ENCODE peak calls at places on chromosomes 3 and 15, in nine cellular contexts. V is tibial nerve, W is hepatocyte, A is dorsolateral prefrontal cortex, F is B cell, M is Peyer's patch, G is RWPE1, C is cardiac muscle cell, P is nephron progenitor cell. S is an unnamed sample.

GRCh38 chr3:164235239-164235728 is 843.0 kb downstream of the SI start:
- DNase-seq in A (no peak), W (no peak), F (no peak), P (no peak), C (no peak), V (no peak), G (no peak), M (no peak), S (no peak)

GRCh38 chr3:152650177-152650576 is 184.8 kb upstream of the P2RY1 start:
- DNase-seq in W (no peak), G (no peak), C (peak; percentile 42), P (no peak), V (peak; percentile 17), F (no peak), A (peak; percentile 76), M (no peak), S (no peak)

GRCh38 chr3:111923095-111923771 is 55.6 kb upstream of the ABHD10 start:
- DNase-seq in V (no peak), F (no peak), A (no peak), M (no peak), W (no peak), G (peak; percentile 70), C (no peak), P (no peak), S (no peak)

GRCh38 chr15:85752591-85752990 is 42.1 kb downstream of the KLHL25 start:
- DNase-seq in P (no peak), F (no peak), W (no peak), G (peak; percentile 81), M (peak; percentile 37), V (peak; percentile 10), A (no peak), C (no peak), S (no peak)

GRCh38 chr3:117562000-117562399 is 852.4 kb downstream of the TUSC7 start:
- DNase-seq in M (no peak), C (no peak), A (no peak), G (no peak), V (no peak), P (no peak), W (no peak), F (no peak), S (no peak)

GRCh38 chr15:41879321-41879845 is 14.5 kb downstream of the SPTBN5 start:
- DNase-seq in C (no peak), W (no peak), V (no peak), F (no peak), G (no peak), A (no peak), P (no peak), M (no peak), S (no peak)

GRCh38 chr3:120052225-120052624 is 42.0 kb downstream of the GSK3B start:
- DNase-seq in G (no peak), C (no peak), P (no peak), A (no peak), M (no peak), F (no peak), W (no peak), V (no peak), S (no peak)

GRCh38 chr3:69791111-69791510 is 51.8 kb downstream of the MITF start:
- DNase-seq in V (peak; percentile 65), W (peak; percentile 40), C (peak; percentile 93), F (no peak), M (peak; percentile 76), P (no peak), A (no peak), G (no peak), S (no peak)

GRCh38 chr3:165614332-165614731 is 222.9 kb downstream of the BCHE start:
- DNase-seq in V (no peak), G (no peak), M (no peak), W (no peak), F (no peak), A (no peak), P (no peak), C (no peak), S (no peak)

GRCh38 chr3:184465883-184466412 is 86.1 kb downstream of the CHRD start:
- DNase-seq in V (no peak), M (no peak), W (no peak), A (no peak), P (no peak), G (no peak), F (no peak), C (no peak), S (no peak)

GRCh38 chr15:54687628-54688027 is 509.1 kb downstream of the RSL24D1 start:
- DNase-seq in C (no peak), V (no peak), G (no peak), W (no peak), M (no peak), P (no peak), A (no peak), F (no peak), S (no peak)

GRCh38 chr3:102229062-102229655 is 205.7 kb upstream of the ZPLD1 start:
- DNase-seq in V (peak; percentile 67), F (peak; percentile 87), M (peak; percentile 91), W (peak; percentile 83), A (peak; percentile 66), P (peak; percentile 79), G (peak; percentile 60), C (peak; percentile 85), S (peak; percentile 84)

GRCh38 chr15:75637245-75638009 is 2.6 kb downstream of the IMP3 start:
- DNase-seq in M (no peak), P (no peak), C (no peak), A (no peak), F (no peak), V (no peak), G (no peak), W (no peak), S (no peak)

GRCh38 chr15:75639709-75640482 is at the start of gene IMP3:
- DNase-seq in M (peak; percentile 98), W (peak; percentile 98), P (peak; percentile 89), F (peak; percentile 95), C (peak; percentile 98), A (peak; percentile 96), G (peak; percentile 99), V (peak; percentile 92), S (peak; percentile 98)

GRCh38 chr15:75631935-75632334 is 6.4 kb upstream of the SNUPN start:
- DNase-seq in G (no peak), V (no peak), C (no peak), A (no peak), F (no peak), P (no peak), M (no peak), W (no peak), S (no peak)

GRCh38 chr15:75639191-75639708 is 774 bp downstream of the IMP3 start:
- DNase-seq in C (peak; percentile 35), W (no peak), M (no peak), V (no peak), P (no peak), F (no peak), G (no peak), A (no peak), S (no peak)

GRCh38 chr15:75636026-75636425 is 4.0 kb downstream of the IMP3 start:
- DNase-seq in A (no peak), V (no peak), C (no peak), W (no peak), G (no peak), M (no peak), F (no peak), P (no peak), S (no peak)
- TF ChIP-seq CTCF in A (no peak), V (no peak), C (no peak), W (no peak), G (no peak), M (no peak), F (no peak), P (no peak), S (no peak)

DNA sequence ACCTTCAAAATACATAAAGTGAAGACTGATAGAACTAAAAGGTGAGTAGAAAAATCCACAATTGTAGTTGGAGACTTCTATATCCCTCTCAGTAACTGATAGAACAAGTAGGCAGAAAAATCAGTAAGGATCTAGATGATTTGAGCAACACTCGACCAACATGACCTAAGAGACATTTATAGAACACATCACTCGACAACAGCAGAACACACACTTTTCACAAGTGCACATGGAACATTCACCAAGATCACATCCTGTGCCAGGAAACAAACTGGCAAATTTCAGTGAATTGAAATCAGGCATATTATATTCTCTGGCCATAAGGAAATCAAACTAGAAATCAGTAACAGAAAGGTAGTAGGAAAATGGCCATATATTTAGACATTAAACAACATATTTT is 37.1 kb downstream of the LYSMD4 start:
- DNase-seq in V (no peak), W (no peak), F (no peak), M (no peak), P (no peak), G (no peak), C (no peak), A (no peak), S (no peak)
- TF ChIP-seq CTCF in V (no peak), W (no peak), F (no peak), M (no peak), P (no peak), G (no peak), C (no peak), A (no peak), S (no peak)

DNA sequence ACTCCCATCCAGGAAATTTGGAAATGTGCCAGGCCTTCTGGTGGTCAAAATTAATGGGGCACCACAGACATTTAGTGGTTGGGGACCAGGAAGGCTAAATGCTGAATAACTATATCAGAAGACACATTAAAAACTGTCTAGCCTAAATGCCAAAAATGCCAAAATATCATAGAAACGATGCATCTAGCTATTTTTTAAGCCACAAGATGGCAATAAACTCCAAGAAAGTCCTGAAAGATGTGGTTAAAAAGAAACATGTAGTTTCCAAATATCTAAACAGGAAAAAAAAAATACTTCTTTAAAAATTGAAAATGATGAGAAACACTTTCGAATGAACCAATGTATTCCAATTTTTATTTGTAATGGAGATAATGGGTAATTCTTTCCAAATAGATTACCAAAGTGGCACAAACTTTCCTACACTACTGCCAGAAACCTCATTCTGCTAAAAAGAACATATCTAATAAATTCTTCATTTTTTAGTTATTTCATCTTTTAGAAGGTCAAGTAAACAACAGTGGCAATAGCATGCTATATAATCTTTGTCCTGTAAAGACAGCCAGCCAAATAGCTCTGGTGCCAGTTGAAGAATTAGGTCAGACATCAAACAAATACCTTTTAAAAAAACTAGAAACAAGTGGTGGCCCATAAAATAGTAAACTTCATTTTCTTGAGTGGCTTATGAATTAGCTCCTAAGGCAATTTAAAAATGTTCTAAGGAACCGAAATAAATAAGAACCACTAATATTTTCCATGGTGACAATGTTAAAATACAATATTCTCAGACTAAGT is 19.7 kb downstream of the CCDC14 start:
- DNase-seq in P (no peak), M (no peak), F (no peak), A (no peak), V (no peak), C (no peak), G (no peak), W (no peak), S (no peak)
- TF ChIP-seq CTCF in P (no peak), M (no peak), F (no peak), A (peak; percentile 38), V (no peak), C (peak; percentile 30), G (no peak), W (peak; percentile 35), S (no peak)

GRCh38 chr15:75836953-75837321 is 6.3 kb upstream of the UBE2Q2 start:
- DNase-seq in A (no peak), V (no peak), P (no peak), M (peak; percentile 55), G (peak; percentile 57), F (no peak), C (peak; percentile 75), W (no peak), S (peak; percentile 77)
- TF ChIP-seq CTCF in A (no peak), V (no peak), P (no peak), M (no peak), G (no peak), F (no peak), C (no peak), W (no peak), S (no peak)